ENCODE peak calls at places on chromosome 13, in six cellular contexts. F, Y, E, M, U and K are unnamed samples.

GRCh38 chr13:62207388-62207787 is 791.7 kb upstream of the PCDH20 start:
- DNase-seq in U (no peak), M (no peak), F (no peak), E (no peak), Y (no peak), K (no peak)

GRCh38 chr13:47218611-47219010 is 321.8 kb upstream of the HTR2A start:
- DNase-seq in Y (no peak), M (no peak), E (no peak), F (no peak), U (no peak), K (no peak)

GRCh38 chr13:48112896-48113525 is 18.1 kb upstream of the MED4 start:
- DNase-seq in Y (peak), E (no peak), F (no peak), U (peak), M (peak), K (no peak)

GRCh38 chr13:23212621-23213020 is 31.8 kb downstream of the SGCG start:
- DNase-seq in U (no peak), F (no peak), E (peak), M (peak), Y (no peak), K (no peak)

GRCh38 chr13:30371649-30372265 is 50.5 kb upstream of the UBE2L5 start:
- DNase-seq in E (no peak), F (no peak), M (peak), Y (peak), U (peak), K (peak)

GRCh38 chr13:46866150-46866549 is 30.7 kb downstream of the HTR2A start:
- DNase-seq in F (peak), E (peak), M (peak), Y (peak), U (peak), K (no peak)

GRCh38 chr13:43006893-43007631 is 15.0 kb upstream of the EPSTI1 start:
- DNase-seq in Y (peak), E (peak), F (no peak), M (peak), U (no peak), K (no peak)

GRCh38 chr13:28037399-28037798 is 48.9 kb upstream of the URAD start:
- DNase-seq in U (no peak), E (peak), M (no peak), Y (peak), F (no peak), K (peak)

GRCh38 chr13:106484084-106484754 is 51.2 kb downstream of the EFNB2 start:
- DNase-seq in F (no peak), Y (peak), U (peak), M (peak), E (no peak), K (no peak)

GRCh38 chr13:108200781-108201398 is 14.4 kb downstream of the LIG4 start:
- DNase-seq in U (no peak), M (peak), F (no peak), Y (peak), E (no peak), K (no peak)

GRCh38 chr13:27020415-27020814 is 151.2 kb downstream of the USP12 start:
- DNase-seq in Y (no peak), F (no peak), M (no peak), U (no peak), E (no peak), K (no peak)

GRCh38 chr13:98575009-98575866 is 1.7 kb downstream of the STK24 start:
- DNase-seq in Y (peak), U (peak), E (peak), F (no peak), M (peak), K (no peak)

GRCh38 chr13:33775339-33776108 is 42.4 kb upstream of the RFC3 start:
- DNase-seq in U (no peak), E (peak), M (no peak), Y (no peak), F (no peak), K (no peak)

GRCh38 chr13:40806241-40806640 is 16.8 kb downstream of the SLC25A15 start:
- DNase-seq in E (no peak), U (no peak), Y (no peak), M (no peak), F (no peak), K (no peak)

GRCh38 chr13:48236528-48237353 is 3.7 kb downstream of the ITM2B start:
- DNase-seq in U (peak), E (peak), Y (no peak), M (no peak), F (no peak), K (no peak)